ENCODE peak calls at places on chromosomes 6 and 20, in nine cellular contexts. L, G, O, Y, I, Q, H, A and U are unnamed samples.

GRCh38 chr20:25486377-25486776 is 78.9 kb downstream of the GINS1 start:
- DNase-seq in L (no peak), G (peak; percentile 89), O (peak; percentile 60), Y (no peak), I (no peak), Q (no peak), H (no peak), A (no peak), U (no peak)

GRCh38 chr6:134527108-134527787 is 209.3 kb upstream of the SGK1 start:
- DNase-seq in L (no peak), G (no peak), O (no peak), Y (no peak), I (no peak), Q (no peak), H (no peak), A (no peak), U (no peak)

GRCh38 chr6:2875840-2876207 is 27.3 kb downstream of the SERPINB9 start:
- DNase-seq in L (peak; percentile 42), G (peak; percentile 4), O (peak; percentile 56), Y (peak; percentile 39), I (peak; percentile 34), Q (no peak), H (no peak), A (no peak), U (no peak)

GRCh38 chr6:150006961-150007464 is 18.3 kb downstream of the RAET1L start:
- DNase-seq in L (no peak), G (peak; percentile 24), O (no peak), Y (peak; percentile 25), I (peak; percentile 42), Q (no peak), H (no peak), A (no peak), U (no peak)

GRCh38 chr20:36773123-36773547 is 428 bp downstream of the DSN1 start:
- DNase-seq in L (no peak), G (peak; percentile 32), O (no peak), Y (no peak), I (peak; percentile 25), Q (no peak), H (no peak), A (no peak), U (no peak)

GRCh38 chr6:33777716-33778474 is 11.0 kb downstream of the LEMD2 start:
- DNase-seq in L (no peak), G (no peak), O (no peak), Y (no peak), I (no peak), Q (no peak), H (no peak), A (no peak), U (no peak)

GRCh38 chr6:142946924-142947701 is 2.1 kb upstream of the HIVEP2 start:
- DNase-seq in L (peak; percentile 62), G (peak; percentile 59), O (peak; percentile 91), Y (peak; percentile 90), I (peak; percentile 73), Q (peak; percentile 63), H (no peak), A (peak; percentile 86), U (no peak)

GRCh38 chr6:29465279-29465678 is 8.3 kb downstream of the OR2H1 start:
- DNase-seq in L (no peak), G (no peak), O (no peak), Y (no peak), I (no peak), Q (no peak), H (no peak), A (no peak), U (no peak)

GRCh38 chr6:7414811-7415210 is 25.2 kb downstream of the RIOK1 start:
- DNase-seq in L (no peak), G (no peak), O (no peak), Y (peak; percentile 96), I (no peak), Q (no peak), H (no peak), A (no peak), U (no peak)

GRCh38 chr6:77425216-77425615 is 38.1 kb downstream of the HTR1B start:
- DNase-seq in L (no peak), G (no peak), O (no peak), Y (peak; percentile 9), I (no peak), Q (no peak), H (no peak), A (no peak), U (no peak)

GRCh38 chr6:87701676-87702588 is at the start of gene AKIRIN2:
- DNase-seq in L (peak; percentile 38), G (peak; percentile 99), O (peak; percentile 97), Y (peak; percentile 100), I (peak; percentile 99), Q (peak; percentile 95), H (peak; percentile 98), A (peak; percentile 98), U (peak; percentile 98)